ENCODE peak calls at places on chromosomes 11 and 22, in seven cellular contexts. One of them, this sample, is unnamed.

GRCh38 chr22:41976070-41976901 is 7.0 kb downstream of the SEPTIN3 start:
- DNase-seq in HepG2: no peak
- DNase-seq in SK-N-SH: peak; percentile 84
- DNase-seq in K562: no peak
- DNase-seq in HCT116: no peak
- DNase-seq in H1: no peak
- DNase-seq in GM12878: no peak
- DNase-seq in this sample: peak; percentile 35

GRCh38 chr11:26753738-26754504 is 32.1 kb upstream of the SLC5A12 start:
- DNase-seq in HepG2: peak; percentile 56
- DNase-seq in SK-N-SH: peak; percentile 45
- DNase-seq in K562: peak; percentile 13
- DNase-seq in HCT116: peak; percentile 2
- DNase-seq in H1: no peak
- DNase-seq in GM12878: no peak
- DNase-seq in this sample: peak; percentile 77

GRCh38 chr22:31122532-31123291 is at the start of gene INPP5J:
- DNase-seq in HepG2: peak; percentile 44
- DNase-seq in SK-N-SH: peak; percentile 90
- DNase-seq in K562: no peak
- DNase-seq in HCT116: peak; percentile 44
- DNase-seq in H1: no peak
- DNase-seq in GM12878: no peak
- DNase-seq in this sample: peak; percentile 73

GRCh38 chr11:112795896-112796686 is 165.1 kb upstream of the NCAM1 start:
- DNase-seq in HepG2: no peak
- DNase-seq in SK-N-SH: no peak
- DNase-seq in K562: no peak
- DNase-seq in HCT116: no peak
- DNase-seq in H1: no peak
- DNase-seq in GM12878: no peak
- DNase-seq in this sample: no peak

GRCh38 chr22:38866399-38867123 is 5.5 kb downstream of the CBX6 start:
- DNase-seq in HepG2: no peak
- DNase-seq in SK-N-SH: no peak
- DNase-seq in K562: no peak
- DNase-seq in HCT116: no peak
- DNase-seq in H1: peak; percentile 70
- DNase-seq in GM12878: no peak
- DNase-seq in this sample: no peak

GRCh38 chr11:94184362-94184761 is 55.7 kb downstream of the PANX1 start:
- DNase-seq in HepG2: no peak
- DNase-seq in SK-N-SH: no peak
- DNase-seq in K562: no peak
- DNase-seq in HCT116: no peak
- DNase-seq in H1: no peak
- DNase-seq in GM12878: no peak
- DNase-seq in this sample: no peak

GRCh38 chr22:37218771-37219411 is 6.6 kb upstream of the SSTR3 start:
- DNase-seq in HepG2: no peak
- DNase-seq in SK-N-SH: no peak
- DNase-seq in K562: no peak
- DNase-seq in HCT116: no peak
- DNase-seq in H1: no peak
- DNase-seq in GM12878: peak; percentile 99
- DNase-seq in this sample: no peak

GRCh38 chr11:124592627-124593026 is 18.6 kb upstream of the PANX3 start:
- DNase-seq in HepG2: no peak
- DNase-seq in SK-N-SH: no peak
- DNase-seq in K562: no peak
- DNase-seq in HCT116: no peak
- DNase-seq in H1: no peak
- DNase-seq in GM12878: no peak
- DNase-seq in this sample: no peak

GRCh38 chr11:69881467-69882269 is 62.5 kb upstream of the FGF3 start:
- DNase-seq in HepG2: no peak
- DNase-seq in SK-N-SH: no peak
- DNase-seq in K562: peak; percentile 24
- DNase-seq in HCT116: no peak
- DNase-seq in H1: no peak
- DNase-seq in GM12878: no peak
- DNase-seq in this sample: no peak

GRCh38 chr11:132402056-132402684 is 1031.8 kb downstream of the NTM start:
- DNase-seq in HepG2: no peak
- DNase-seq in SK-N-SH: peak; percentile 69
- DNase-seq in K562: peak; percentile 1
- DNase-seq in HCT116: no peak
- DNase-seq in H1: peak; percentile 46
- DNase-seq in GM12878: peak; percentile 24
- DNase-seq in this sample: no peak

GRCh38 chr11:65699306-65699705 is 12.7 kb upstream of the KAT5 start:
- DNase-seq in HepG2: no peak
- DNase-seq in SK-N-SH: no peak
- DNase-seq in K562: no peak
- DNase-seq in HCT116: no peak
- DNase-seq in H1: no peak
- DNase-seq in GM12878: no peak
- DNase-seq in this sample: no peak

GRCh38 chr11:111812211-111812610 is 46.0 kb upstream of the PPP2R1B start:
- DNase-seq in HepG2: no peak
- DNase-seq in SK-N-SH: no peak
- DNase-seq in K562: no peak
- DNase-seq in HCT116: no peak
- DNase-seq in H1: no peak
- DNase-seq in GM12878: no peak
- DNase-seq in this sample: no peak

GRCh38 chr22:46116491-46116958 is 33.8 kb upstream of the PPARA start:
- DNase-seq in HepG2: peak; percentile 74
- DNase-seq in SK-N-SH: peak; percentile 99
- DNase-seq in K562: peak; percentile 84
- DNase-seq in HCT116: peak; percentile 66
- DNase-seq in H1: peak; percentile 67
- DNase-seq in GM12878: peak; percentile 16
- DNase-seq in this sample: peak; percentile 73

GRCh38 chr11:87356428-87356827 is 318.7 kb downstream of the TMEM135 start:
- DNase-seq in HepG2: no peak
- DNase-seq in SK-N-SH: no peak
- DNase-seq in K562: no peak
- DNase-seq in HCT116: no peak
- DNase-seq in H1: no peak
- DNase-seq in GM12878: no peak
- DNase-seq in this sample: peak; percentile 32

GRCh38 chr11:83156150-83156995 is 558 bp upstream of the PCF11 start:
- DNase-seq in HepG2: peak; percentile 100
- DNase-seq in SK-N-SH: peak; percentile 93
- DNase-seq in K562: peak; percentile 99
- DNase-seq in HCT116: peak; percentile 99
- DNase-seq in H1: peak; percentile 99
- DNase-seq in GM12878: peak; percentile 100
- DNase-seq in this sample: peak; percentile 100

GRCh38 chr22:37198290-37199102 is 10.4 kb upstream of the C1QTNF6 start:
- DNase-seq in HepG2: peak; percentile 80
- DNase-seq in SK-N-SH: peak; percentile 88
- DNase-seq in K562: peak; percentile 84
- DNase-seq in HCT116: peak; percentile 57
- DNase-seq in H1: no peak
- DNase-seq in GM12878: no peak
- DNase-seq in this sample: peak; percentile 78

GRCh38 chr11:28697920-28698827 is 590.0 kb downstream of the METTL15 start:
- DNase-seq in HepG2: peak; percentile 41
- DNase-seq in SK-N-SH: peak; percentile 56
- DNase-seq in K562: peak; percentile 52
- DNase-seq in HCT116: peak; percentile 46
- DNase-seq in H1: peak; percentile 60
- DNase-seq in GM12878: no peak
- DNase-seq in this sample: peak; percentile 14

GRCh38 chr11:61602775-61603569 is 22.1 kb upstream of the SYT7 start:
- DNase-seq in HepG2: no peak
- DNase-seq in SK-N-SH: peak; percentile 89
- DNase-seq in K562: peak; percentile 70
- DNase-seq in HCT116: peak; percentile 68
- DNase-seq in H1: no peak
- DNase-seq in GM12878: no peak
- DNase-seq in this sample: no peak

GRCh38 chr11:15406952-15407351 is 292.2 kb downstream of the INSC start:
- DNase-seq in HepG2: no peak
- DNase-seq in SK-N-SH: no peak
- DNase-seq in K562: no peak
- DNase-seq in HCT116: no peak
- DNase-seq in H1: no peak
- DNase-seq in GM12878: no peak
- DNase-seq in this sample: no peak

GRCh38 chr22:36163497-36163896 is 2.9 kb upstream of the APOL3 start:
- DNase-seq in HepG2: no peak
- DNase-seq in SK-N-SH: no peak
- DNase-seq in K562: no peak
- DNase-seq in HCT116: no peak
- DNase-seq in H1: no peak
- DNase-seq in GM12878: no peak
- DNase-seq in this sample: no peak

GRCh38 chr22:37331034-37331428 is 48.7 kb downstream of the CYTH4 start:
- DNase-seq in HepG2: no peak
- DNase-seq in SK-N-SH: no peak
- DNase-seq in K562: no peak
- DNase-seq in HCT116: no peak
- DNase-seq in H1: no peak
- DNase-seq in GM12878: no peak
- DNase-seq in this sample: no peak

GRCh38 chr22:27973851-27974250 is 54.8 kb upstream of the PITPNB start:
- DNase-seq in HepG2: no peak
- DNase-seq in SK-N-SH: no peak
- DNase-seq in K562: no peak
- DNase-seq in HCT116: no peak
- DNase-seq in H1: no peak
- DNase-seq in GM12878: no peak
- DNase-seq in this sample: no peak

GRCh38 chr11:98940913-98941312 is 79.8 kb upstream of the CNTN5 start:
- DNase-seq in HepG2: no peak
- DNase-seq in SK-N-SH: no peak
- DNase-seq in K562: peak; percentile 1
- DNase-seq in HCT116: no peak
- DNase-seq in H1: peak; percentile 3
- DNase-seq in GM12878: no peak
- DNase-seq in this sample: no peak

GRCh38 chr22:42747701-42748513 is 27.2 kb upstream of the A4GALT start:
- DNase-seq in HepG2: peak; percentile 74
- DNase-seq in SK-N-SH: no peak
- DNase-seq in K562: no peak
- DNase-seq in HCT116: no peak
- DNase-seq in H1: no peak
- DNase-seq in GM12878: no peak
- DNase-seq in this sample: no peak

GRCh38 chr11:32751381-32751780 is 43.1 kb downstream of the CCDC73 start:
- DNase-seq in HepG2: no peak
- DNase-seq in SK-N-SH: no peak
- DNase-seq in K562: no peak
- DNase-seq in HCT116: no peak
- DNase-seq in H1: no peak
- DNase-seq in GM12878: no peak
- DNase-seq in this sample: no peak

GRCh38 chr11:33721984-33722383 is 14.2 kb downstream of the CD59 start:
- DNase-seq in HepG2: no peak
- DNase-seq in SK-N-SH: no peak
- DNase-seq in K562: no peak
- DNase-seq in HCT116: no peak
- DNase-seq in H1: no peak
- DNase-seq in GM12878: no peak
- DNase-seq in this sample: no peak

DNA sequence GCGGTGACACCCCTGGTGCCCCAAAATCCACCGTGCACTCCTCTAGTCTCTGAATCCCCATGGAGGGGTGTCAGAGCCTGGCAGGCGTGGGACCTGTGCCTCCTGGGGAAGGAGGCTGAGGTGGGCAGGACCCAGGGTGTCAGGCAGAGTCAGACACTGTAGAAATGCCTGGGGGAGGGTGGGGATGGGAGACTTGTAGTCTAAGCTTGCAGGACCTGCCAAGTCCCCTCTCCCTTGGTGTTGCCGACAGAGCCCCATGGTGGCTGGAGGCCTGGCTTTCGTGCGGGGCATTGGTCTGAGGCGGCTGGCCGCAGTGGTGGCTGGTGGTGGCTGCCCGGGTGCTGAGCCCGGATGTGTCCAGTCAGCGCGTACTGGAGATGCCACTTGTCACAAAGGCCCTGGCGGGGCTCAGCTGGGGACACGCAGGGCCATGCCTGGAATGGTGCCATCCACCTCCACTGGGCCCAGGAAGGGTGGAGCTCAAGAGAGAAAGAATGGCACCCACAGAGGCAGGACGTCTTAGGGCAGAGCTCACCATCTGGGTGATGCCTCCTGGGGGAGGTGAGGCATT is 92.3 kb downstream of the CEP164 start:
- DNase-seq in HepG2: no peak
- DNase-seq in SK-N-SH: no peak
- DNase-seq in K562: no peak
- DNase-seq in HCT116: no peak
- DNase-seq in H1: no peak
- DNase-seq in GM12878: no peak
- DNase-seq in this sample: no peak
- TF ChIP-seq JUND in HepG2: no peak
- TF ChIP-seq JUND in SK-N-SH: no peak
- TF ChIP-seq JUND in K562: no peak
- TF ChIP-seq JUND in HCT116: no peak
- TF ChIP-seq JUND in H1: no peak
- TF ChIP-seq JUND in GM12878: no peak
- TF ChIP-seq JUND in this sample: no peak

DNA sequence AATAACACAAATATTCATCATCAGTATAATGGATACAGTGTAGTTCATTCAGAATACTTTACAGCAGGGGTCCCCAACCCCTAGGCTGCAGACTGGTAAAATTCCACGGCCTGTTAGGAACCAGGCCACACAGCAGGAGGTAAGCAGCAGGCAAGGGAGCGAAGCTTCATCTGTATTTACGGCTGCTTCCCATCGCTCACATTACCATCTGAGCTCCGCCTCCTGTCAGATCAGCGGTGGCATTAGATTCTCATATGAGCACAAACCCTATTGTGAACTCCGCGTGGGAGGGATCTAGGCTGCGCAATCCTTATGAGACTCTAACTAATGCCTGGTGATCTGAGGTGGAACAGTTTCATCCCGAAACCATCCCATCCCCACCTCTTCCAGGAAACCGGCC is 125.1 kb downstream of the SERGEF start:
- DNase-seq in HepG2: no peak
- DNase-seq in SK-N-SH: no peak
- DNase-seq in K562: no peak
- DNase-seq in HCT116: no peak
- DNase-seq in H1: no peak
- DNase-seq in GM12878: no peak
- DNase-seq in this sample: no peak
- TF ChIP-seq JUND in HepG2: no peak
- TF ChIP-seq JUND in SK-N-SH: no peak
- TF ChIP-seq JUND in K562: no peak
- TF ChIP-seq JUND in HCT116: no peak
- TF ChIP-seq JUND in H1: no peak
- TF ChIP-seq JUND in GM12878: no peak
- TF ChIP-seq JUND in this sample: no peak

GRCh38 chr11:130571519-130571918 is 123.1 kb downstream of the ADAMTS15 start:
- DNase-seq in HepG2: no peak
- DNase-seq in SK-N-SH: no peak
- DNase-seq in K562: no peak
- DNase-seq in HCT116: no peak
- DNase-seq in H1: no peak
- DNase-seq in GM12878: no peak
- DNase-seq in this sample: no peak
- TF ChIP-seq JUND in HepG2: no peak
- TF ChIP-seq JUND in SK-N-SH: no peak
- TF ChIP-seq JUND in K562: no peak
- TF ChIP-seq JUND in HCT116: no peak
- TF ChIP-seq JUND in H1: no peak
- TF ChIP-seq JUND in GM12878: no peak
- TF ChIP-seq JUND in this sample: no peak

GRCh38 chr11:92008249-92008648 is 216.4 kb upstream of the FAT3 start:
- DNase-seq in HepG2: no peak
- DNase-seq in SK-N-SH: no peak
- DNase-seq in K562: no peak
- DNase-seq in HCT116: no peak
- DNase-seq in H1: no peak
- DNase-seq in GM12878: no peak
- DNase-seq in this sample: no peak
- TF ChIP-seq JUND in HepG2: no peak
- TF ChIP-seq JUND in SK-N-SH: no peak
- TF ChIP-seq JUND in K562: no peak
- TF ChIP-seq JUND in HCT116: no peak
- TF ChIP-seq JUND in H1: no peak
- TF ChIP-seq JUND in GM12878: no peak
- TF ChIP-seq JUND in this sample: no peak

This sample was measured in T47D.